ENCODE peak calls at places on chromosome 18, in seven cellular contexts. Y is transverse colon, J is upper lobe of left lung, K is ovary, W is tibial nerve, A is sigmoid colon, I is K562. U is an unnamed sample. For H3K27me3, the result is how much of the 10 kb centered on the place peaks cover.

GRCh38 chr18:45054595-45054994 is 373.9 kb downstream of the SETBP1 start:
- DNase-seq in Y (peak), J (no peak), K (no peak), W (no peak), A (no peak), I (no peak), U (no peak)

GRCh38 chr18:49754866-49755265 is 58.5 kb downstream of the ACAA2 start:
- DNase-seq in Y (no peak), J (no peak), K (no peak), W (no peak), A (no peak), I (no peak), U (no peak)

GRCh38 chr18:21262979-21263378 is 20.9 kb downstream of the GREB1L start:
- DNase-seq in Y (no peak), J (no peak), K (no peak), W (no peak), A (no peak), I (no peak), U (no peak)

GRCh38 chr18:75654928-75655745 is 227.6 kb upstream of the SMIM21 start:
- DNase-seq in Y (no peak), J (no peak), K (peak), W (peak), A (no peak), I (no peak), U (no peak)

GRCh38 chr18:28407681-28408080 is 230.8 kb upstream of the CDH2 start:
- DNase-seq in Y (no peak), J (no peak), K (no peak), W (no peak), A (no peak), I (no peak), U (no peak)

GRCh38 chr18:37391698-37392548 is 173.7 kb downstream of the CELF4 start:
- DNase-seq in Y (no peak), J (no peak), K (no peak), W (no peak), A (no peak), I (no peak), U (no peak)

GRCh38 chr18:23172981-23173380 is 37.7 kb downstream of the CABLES1 start:
- DNase-seq in Y (no peak), J (no peak), K (no peak), W (no peak), A (no peak), I (no peak), U (no peak)

GRCh38 chr18:73766915-73767314 is 380.7 kb downstream of the FBXO15 start:
- DNase-seq in Y (no peak), J (no peak), K (no peak), W (no peak), A (no peak), I (no peak), U (no peak)

GRCh38 chr18:71597219-71597618 is 946.9 kb downstream of the CBLN2 start:
- DNase-seq in Y (no peak), J (no peak), K (no peak), W (no peak), A (no peak), I (no peak), U (no peak)

GRCh38 chr18:2134364-2134763 is 436.9 kb downstream of the METTL4 start:
- DNase-seq in Y (no peak), J (no peak), K (no peak), W (no peak), A (no peak), I (no peak), U (no peak)

GRCh38 chr18:11495441-11495840 is 114.0 kb upstream of the SLC35G4 start:
- DNase-seq in Y (no peak), J (no peak), K (no peak), W (no peak), A (no peak), I (no peak), U (no peak)

DNA sequence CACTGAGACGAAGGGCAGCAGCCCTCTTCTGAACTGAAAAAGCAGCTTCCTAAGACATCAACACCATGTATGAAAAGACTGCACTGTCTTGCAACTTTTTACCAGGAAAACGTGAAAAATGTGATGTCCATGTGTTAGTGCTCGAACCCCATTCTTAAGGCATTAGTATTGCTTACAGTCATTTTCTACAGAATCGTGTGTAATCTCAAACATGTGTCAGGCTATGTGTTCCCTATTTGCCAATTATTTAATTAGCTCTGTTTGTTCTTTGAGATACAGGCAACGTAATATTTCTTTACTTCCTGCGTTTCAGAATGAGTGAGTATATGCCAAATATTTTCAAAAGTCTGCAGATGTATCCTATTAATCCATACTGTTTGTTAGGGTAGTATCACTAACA is 307.7 kb upstream of the CCDC68 start:
- DNase-seq in Y (no peak), J (no peak), K (no peak), W (no peak), A (no peak), I (no peak), U (no peak)
- H3K27ac ChIP-seq in Y (no peak), J (peak), K (no peak), W (no peak), A (no peak), I (no peak), U (no peak)

GRCh38 chr18:36025025-36025424 is 42.3 kb downstream of the RPRD1A start:
- DNase-seq in Y (no peak), J (no peak), K (no peak), W (no peak), A (no peak), I (no peak), U (no peak)
- TF ChIP-seq EP300 in Y (no peak), J (no peak), K (no peak), W (no peak), A (no peak), I (no peak), U (no peak)

GRCh38 chr18:47519277-47519676 is 267.8 kb upstream of the SKOR2 start:
- DNase-seq in Y (no peak), J (no peak), K (no peak), W (no peak), A (no peak), I (no peak), U (no peak)
- H3K27me3 ChIP-seq in Y (under half), J (under half), K (under half), W (under half), A (under half), I (under half), U (under half)

GRCh38 chr18:59685501-59685900 is 11.7 kb downstream of the CCBE1 start:
- DNase-seq in Y (no peak), J (no peak), K (no peak), W (no peak), A (peak), I (no peak), U (no peak)
- H3K27ac ChIP-seq in Y (peak), J (no peak), K (peak), W (no peak), A (peak), I (no peak), U (peak)

DNA sequence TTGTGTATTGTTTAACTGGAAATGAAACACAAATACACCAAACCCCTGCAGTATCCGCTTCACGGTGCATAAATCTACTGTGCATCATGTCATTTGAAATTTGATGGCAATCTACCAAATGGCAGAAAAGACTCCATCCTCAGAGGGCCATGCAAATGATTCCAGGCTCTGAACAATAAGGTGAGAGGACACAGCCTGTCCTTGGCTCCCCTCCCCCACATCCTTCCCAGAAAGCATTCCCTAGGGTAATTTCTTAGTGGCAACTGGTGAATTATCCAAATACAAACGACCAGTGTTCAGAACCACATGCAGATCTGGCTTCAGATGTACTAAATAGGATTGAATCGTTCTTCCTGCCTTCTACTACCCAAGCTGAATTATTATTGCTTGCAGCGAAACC is 80.6 kb downstream of the ADCYAP1 start:
- DNase-seq in Y (no peak), J (no peak), K (no peak), W (no peak), A (no peak), I (no peak), U (no peak)
- TF ChIP-seq EP300 in Y (no peak), J (no peak), K (no peak), W (no peak), A (no peak), I (no peak), U (no peak)

DNA sequence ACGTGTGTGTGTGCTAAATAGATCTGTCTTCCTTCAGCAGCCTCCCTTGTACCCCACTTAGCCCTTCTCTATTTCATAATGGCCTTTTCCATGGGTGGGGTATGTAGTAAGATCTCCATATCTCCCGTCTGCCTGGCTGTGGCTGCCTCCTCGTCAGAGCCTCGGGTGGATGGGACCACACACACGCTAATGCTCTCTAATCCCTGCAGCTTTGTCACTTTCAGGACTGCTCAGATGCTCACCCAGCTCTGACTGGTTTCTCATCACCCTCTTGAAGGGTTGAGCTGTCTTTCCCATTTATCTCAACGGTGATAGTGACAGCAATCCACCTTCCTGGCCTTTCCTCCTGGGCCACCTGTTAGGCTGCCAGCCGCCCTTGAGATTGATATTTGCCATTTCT is 95.3 kb downstream of the DCC start:
- DNase-seq in Y (no peak), J (no peak), K (no peak), W (no peak), A (no peak), I (no peak), U (no peak)
- H3K27me3 ChIP-seq in Y (under half), J (under half), K (under half), W (under half), A (under half), I (under half), U (under half)

DNA sequence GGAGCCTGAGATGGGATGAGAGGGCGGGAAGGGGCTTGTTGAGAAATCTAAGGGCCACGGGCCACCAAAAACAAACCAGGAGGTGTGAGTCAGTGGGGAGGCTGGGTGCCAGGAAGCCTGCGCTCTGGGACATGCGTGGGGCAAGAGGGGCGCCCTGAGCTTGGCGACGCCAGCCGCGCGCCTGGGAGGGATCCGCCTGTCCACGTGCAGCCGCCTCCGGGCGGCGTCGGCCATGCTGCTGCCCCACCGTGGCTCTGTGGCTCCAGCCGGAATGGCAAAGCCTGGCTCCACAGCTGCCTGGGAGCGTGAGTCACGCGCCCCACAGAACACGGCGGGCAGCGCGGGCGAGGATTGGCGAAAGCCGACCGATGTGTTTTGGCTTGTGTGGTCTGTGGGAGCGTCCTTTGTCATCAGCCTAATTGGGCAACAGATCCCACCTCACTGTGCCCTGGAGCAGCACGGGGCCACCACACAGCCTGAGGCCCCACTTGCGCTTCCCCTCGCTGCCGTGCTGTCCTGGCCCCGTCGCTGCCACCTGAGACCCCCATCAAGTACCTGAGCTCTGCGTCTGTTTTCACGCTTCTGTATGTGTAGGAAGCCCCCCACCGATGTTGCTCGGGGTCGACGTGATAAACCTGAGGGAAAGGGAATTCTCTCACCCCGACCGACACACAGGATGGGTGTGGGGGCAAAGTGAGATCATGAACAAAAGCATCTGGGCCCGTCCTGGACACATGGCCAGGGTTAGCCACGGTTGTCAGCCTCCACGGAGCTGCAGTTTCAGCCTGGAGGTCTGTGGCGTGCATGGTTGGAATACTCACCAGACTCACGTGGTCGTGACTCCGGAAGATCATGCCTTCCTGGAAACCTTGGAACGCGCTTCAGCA is 80.5 kb downstream of the NFATC1 start:
- DNase-seq in Y (no peak), J (peak), K (no peak), W (no peak), A (peak), I (no peak), U (no peak)
- H3K27ac ChIP-seq in Y (no peak), J (no peak), K (no peak), W (no peak), A (no peak), I (no peak), U (no peak)

GRCh38 chr18:48629730-48630324 is 91.0 kb downstream of the CTIF start:
- DNase-seq in Y (no peak), J (no peak), K (no peak), W (no peak), A (peak), I (no peak), U (no peak)
- TF ChIP-seq EP300 in Y (no peak), J (no peak), K (no peak), W (no peak), A (peak), I (no peak), U (no peak)

DNA sequence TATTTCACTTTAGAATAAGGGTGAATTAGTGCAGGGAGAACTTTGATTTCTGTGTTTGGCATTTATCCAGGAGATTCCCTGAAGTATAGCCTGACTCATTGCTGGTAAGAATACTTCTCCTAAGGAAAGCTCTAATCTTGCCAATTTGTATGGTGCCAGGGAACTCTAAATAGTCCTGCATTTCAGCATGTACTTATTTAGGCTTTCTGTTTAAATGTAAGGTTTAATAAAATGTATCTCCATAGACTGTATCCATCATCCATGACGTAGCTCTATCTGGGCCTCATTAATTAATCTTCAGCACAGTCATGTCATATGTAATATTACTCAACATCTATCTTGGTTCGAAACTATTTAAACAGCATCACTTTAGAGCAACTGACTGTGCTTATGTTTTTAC is 127.8 kb downstream of the DOK6 start:
- DNase-seq in Y (no peak), J (no peak), K (no peak), W (no peak), A (no peak), I (no peak), U (no peak)
- H3K27me3 ChIP-seq in Y (under half), J (under half), K (under half), W (under half), A (under half), I (under half), U (under half)

GRCh38 chr18:39840406-39840805 is 2114.6 kb upstream of the PIK3C3 start:
- DNase-seq in Y (no peak), J (no peak), K (no peak), W (no peak), A (no peak), I (no peak), U (no peak)
- H3K27ac ChIP-seq in Y (no peak), J (no peak), K (no peak), W (no peak), A (no peak), I (no peak), U (no peak)

U was measured in esophagus muscularis mucosa.